ENCODE peak calls at places on chromosomes 7 and 10, in seven cellular contexts. One of them, this sample, is unnamed.

GRCh38 chr10:5159126-5159525 is 25.8 kb downstream of the AKR1C8 start:
- DNase-seq in PC-3: peak
- DNase-seq in transverse colon: no peak
- DNase-seq in MM.1S: no peak
- DNase-seq in left ventricle myocardium inferior: no peak
- DNase-seq in stomach: no peak
- DNase-seq in heart left ventricle: no peak
- DNase-seq in this sample: no peak

GRCh38 chr10:36476399-36476798 is 649.0 kb upstream of the ANKRD30A start:
- DNase-seq in transverse colon: no peak
- DNase-seq in heart left ventricle: no peak
- DNase-seq in PC-3: no peak
- DNase-seq in left ventricle myocardium inferior: no peak
- DNase-seq in MM.1S: no peak
- DNase-seq in stomach: no peak
- DNase-seq in this sample: no peak

GRCh38 chr7:42461537-42461936 is 224.5 kb upstream of the GLI3 start:
- DNase-seq in heart left ventricle: no peak
- DNase-seq in stomach: no peak
- DNase-seq in MM.1S: no peak
- DNase-seq in transverse colon: no peak
- DNase-seq in PC-3: no peak
- DNase-seq in left ventricle myocardium inferior: no peak
- DNase-seq in this sample: no peak

GRCh38 chr7:99398891-99399445 is 9.4 kb downstream of the PDAP1 start:
- DNase-seq in left ventricle myocardium inferior: no peak
- DNase-seq in MM.1S: no peak
- DNase-seq in PC-3: no peak
- DNase-seq in heart left ventricle: no peak
- DNase-seq in transverse colon: no peak
- DNase-seq in stomach: no peak
- DNase-seq in this sample: no peak

GRCh38 chr10:50351483-50352146 is 100.3 kb upstream of the ASAH2 start:
- DNase-seq in left ventricle myocardium inferior: no peak
- DNase-seq in PC-3: no peak
- DNase-seq in heart left ventricle: no peak
- DNase-seq in transverse colon: no peak
- DNase-seq in stomach: no peak
- DNase-seq in MM.1S: no peak
- DNase-seq in this sample: no peak

GRCh38 chr10:43250925-43251663 is 15.8 kb downstream of the RASGEF1A start:
- DNase-seq in stomach: peak
- DNase-seq in heart left ventricle: no peak
- DNase-seq in left ventricle myocardium inferior: peak
- DNase-seq in MM.1S: no peak
- DNase-seq in transverse colon: no peak
- DNase-seq in PC-3: no peak
- DNase-seq in this sample: no peak

GRCh38 chr10:51079331-51079730 is 5.0 kb downstream of the PRKG1 start:
- DNase-seq in PC-3: no peak
- DNase-seq in MM.1S: no peak
- DNase-seq in stomach: no peak
- DNase-seq in left ventricle myocardium inferior: no peak
- DNase-seq in heart left ventricle: no peak
- DNase-seq in transverse colon: no peak
- DNase-seq in this sample: no peak

GRCh38 chr10:124708922-124709520 is 35.2 kb downstream of the FAM53B start:
- DNase-seq in MM.1S: no peak
- DNase-seq in heart left ventricle: no peak
- DNase-seq in transverse colon: no peak
- DNase-seq in PC-3: no peak
- DNase-seq in stomach: no peak
- DNase-seq in left ventricle myocardium inferior: no peak
- DNase-seq in this sample: no peak

GRCh38 chr10:124741281-124741921 is 2.8 kb downstream of the FAM53B start:
- DNase-seq in PC-3: peak
- DNase-seq in left ventricle myocardium inferior: peak
- DNase-seq in MM.1S: peak
- DNase-seq in transverse colon: peak
- DNase-seq in heart left ventricle: peak
- DNase-seq in stomach: peak
- DNase-seq in this sample: no peak

GRCh38 chr7:116173051-116174028 is 37.0 kb upstream of the TES start:
- DNase-seq in transverse colon: no peak
- DNase-seq in PC-3: peak
- DNase-seq in heart left ventricle: no peak
- DNase-seq in left ventricle myocardium inferior: no peak
- DNase-seq in MM.1S: peak
- DNase-seq in stomach: no peak
- DNase-seq in this sample: peak

GRCh38 chr7:94414481-94414880 is 19.8 kb downstream of the COL1A2 start:
- DNase-seq in MM.1S: no peak
- DNase-seq in PC-3: peak
- DNase-seq in left ventricle myocardium inferior: no peak
- DNase-seq in stomach: no peak
- DNase-seq in heart left ventricle: no peak
- DNase-seq in transverse colon: no peak
- DNase-seq in this sample: no peak

GRCh38 chr7:4156190-4156589 is 525.9 kb upstream of the FOXK1 start:
- DNase-seq in transverse colon: no peak
- DNase-seq in left ventricle myocardium inferior: no peak
- DNase-seq in stomach: no peak
- DNase-seq in MM.1S: no peak
- DNase-seq in PC-3: no peak
- DNase-seq in heart left ventricle: no peak
- DNase-seq in this sample: no peak

GRCh38 chr10:71144824-71145223 is 67.5 kb upstream of the UNC5B start:
- DNase-seq in left ventricle myocardium inferior: no peak
- DNase-seq in heart left ventricle: no peak
- DNase-seq in transverse colon: no peak
- DNase-seq in stomach: no peak
- DNase-seq in PC-3: no peak
- DNase-seq in MM.1S: no peak
- DNase-seq in this sample: no peak

DNA sequence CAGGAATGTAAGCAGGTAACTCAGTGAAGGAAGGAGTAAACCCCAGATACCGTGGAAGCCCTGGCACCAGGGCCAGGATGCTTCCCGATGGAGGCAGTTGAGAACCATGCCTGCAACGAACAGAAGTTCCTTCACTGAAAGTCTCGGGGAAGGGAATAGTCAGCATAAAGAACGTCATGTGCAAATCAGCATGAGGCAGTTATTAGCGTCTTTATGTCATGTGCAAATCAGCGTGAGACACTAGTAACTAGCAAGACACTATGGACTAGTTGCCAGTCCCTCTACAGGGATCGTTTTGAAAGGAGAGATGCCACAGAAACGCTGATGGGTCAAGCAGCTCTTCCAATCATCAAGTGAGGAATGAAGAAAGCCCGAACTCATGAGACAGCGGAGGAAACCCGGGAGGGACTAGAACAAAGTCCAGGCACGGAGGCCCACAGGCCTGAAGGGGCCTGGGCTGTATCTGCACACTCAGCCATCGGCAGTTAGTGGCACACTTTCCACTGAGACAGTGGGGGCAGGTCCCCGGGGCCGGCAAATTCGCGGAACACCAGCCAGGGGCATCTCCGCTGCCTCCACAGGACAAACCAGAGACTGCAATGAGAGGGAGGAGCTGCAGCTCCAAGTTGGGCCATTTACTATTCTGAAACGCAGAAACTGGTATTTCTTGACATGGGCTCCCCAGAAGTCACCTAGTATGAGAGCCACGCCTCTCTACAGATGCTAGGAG is 109.6 kb downstream of the SFMBT2 start:
- DNase-seq in MM.1S: no peak
- DNase-seq in transverse colon: no peak
- DNase-seq in PC-3: peak
- DNase-seq in heart left ventricle: peak
- DNase-seq in left ventricle myocardium inferior: no peak
- DNase-seq in stomach: no peak
- DNase-seq in this sample: no peak
- TF ChIP-seq CTCF in MM.1S: no peak
- TF ChIP-seq CTCF in transverse colon: no peak
- TF ChIP-seq CTCF in PC-3: peak
- TF ChIP-seq CTCF in heart left ventricle: no peak
- TF ChIP-seq CTCF in left ventricle myocardium inferior: peak
- TF ChIP-seq CTCF in stomach: no peak
- TF ChIP-seq CTCF in this sample: peak

GRCh38 chr7:21923663-21924062 is 22.0 kb downstream of the CDCA7L start:
- DNase-seq in left ventricle myocardium inferior: no peak
- DNase-seq in transverse colon: no peak
- DNase-seq in heart left ventricle: peak
- DNase-seq in PC-3: peak
- DNase-seq in MM.1S: no peak
- DNase-seq in stomach: no peak
- DNase-seq in this sample: no peak
- H3K27ac ChIP-seq in left ventricle myocardium inferior: peak
- H3K27ac ChIP-seq in transverse colon: no peak
- H3K27ac ChIP-seq in heart left ventricle: peak
- H3K27ac ChIP-seq in PC-3: no peak
- H3K27ac ChIP-seq in MM.1S: no peak
- H3K27ac ChIP-seq in stomach: no peak
- H3K27ac ChIP-seq in this sample: no peak

DNA sequence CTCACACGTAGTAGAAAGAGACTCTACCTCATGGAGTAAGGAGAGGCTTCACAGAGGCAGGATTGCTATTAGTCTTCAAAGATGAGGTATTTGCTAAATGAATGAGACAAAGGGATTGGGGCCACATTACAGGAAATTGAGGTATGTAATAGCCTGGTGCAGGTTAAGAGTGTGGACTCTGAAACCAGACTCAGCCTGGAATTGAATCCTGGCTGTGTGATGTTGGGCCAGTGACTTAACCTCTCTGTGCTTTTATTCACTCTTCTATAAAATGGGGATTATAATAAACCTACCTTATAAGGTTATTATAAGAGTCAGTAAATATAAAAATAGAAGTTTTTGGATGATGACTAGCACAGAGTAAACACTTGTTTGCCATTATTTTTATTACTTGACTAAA is 64.7 kb upstream of the ATRNL1 start:
- DNase-seq in PC-3: no peak
- DNase-seq in transverse colon: no peak
- DNase-seq in heart left ventricle: no peak
- DNase-seq in stomach: no peak
- DNase-seq in MM.1S: no peak
- DNase-seq in left ventricle myocardium inferior: no peak
- DNase-seq in this sample: no peak
- TF ChIP-seq CTCF in PC-3: no peak
- TF ChIP-seq CTCF in transverse colon: no peak
- TF ChIP-seq CTCF in heart left ventricle: no peak
- TF ChIP-seq CTCF in stomach: no peak
- TF ChIP-seq CTCF in MM.1S: no peak
- TF ChIP-seq CTCF in left ventricle myocardium inferior: no peak
- TF ChIP-seq CTCF in this sample: no peak

GRCh38 chr10:119633538-119634218 is 17.5 kb upstream of the BAG3 start:
- DNase-seq in heart left ventricle: no peak
- DNase-seq in left ventricle myocardium inferior: no peak
- DNase-seq in PC-3: no peak
- DNase-seq in transverse colon: no peak
- DNase-seq in MM.1S: no peak
- DNase-seq in stomach: no peak
- DNase-seq in this sample: no peak
- H3K27ac ChIP-seq in heart left ventricle: no peak
- H3K27ac ChIP-seq in left ventricle myocardium inferior: no peak
- H3K27ac ChIP-seq in PC-3: no peak
- H3K27ac ChIP-seq in transverse colon: no peak
- H3K27ac ChIP-seq in MM.1S: no peak
- H3K27ac ChIP-seq in stomach: no peak
- H3K27ac ChIP-seq in this sample: no peak